ENCODE peak calls at places on chromosomes 5 and 9, in nine cellular contexts. W is small intestine, Q is coronary artery, R is heart left ventricle, Y is ovary, H is psoas muscle, P is transverse colon, L is iPS DF 6.9, K is breast epithelium. F is an unnamed sample.

GRCh38 chr9:92986175-92987110 is 39.1 kb downstream of the FGD3 start:
- DNase-seq in W (peak), Q (no peak), R (no peak), Y (no peak), H (no peak), P (no peak), L (no peak), K (peak), F (no peak)

GRCh38 chr5:76086060-76086459 is 2.9 kb downstream of the SV2C start:
- DNase-seq in W (no peak), Q (no peak), R (no peak), Y (no peak), H (no peak), P (no peak), L (no peak), K (no peak), F (no peak)

GRCh38 chr9:134969401-134969800 is 51.7 kb upstream of the FCN1 start:
- DNase-seq in W (no peak), Q (no peak), R (no peak), Y (peak), H (no peak), P (no peak), L (no peak), K (no peak), F (no peak)

GRCh38 chr5:3007577-3007976 is 256.1 kb upstream of the IRX2 start:
- DNase-seq in W (no peak), Q (peak), R (no peak), Y (no peak), H (no peak), P (no peak), L (no peak), K (no peak), F (peak)

GRCh38 chr9:133647765-133648469 is 11.8 kb downstream of the DBH start:
- DNase-seq in W (no peak), Q (no peak), R (no peak), Y (no peak), H (no peak), P (no peak), L (no peak), K (no peak), F (no peak)

GRCh38 chr5:59066367-59067163 is 483.7 kb downstream of the RAB3C start:
- DNase-seq in W (no peak), Q (no peak), R (no peak), Y (no peak), H (peak), P (no peak), L (no peak), K (no peak), F (no peak)

GRCh38 chr5:36600847-36601527 is 5.4 kb upstream of the SLC1A3 start:
- DNase-seq in W (no peak), Q (no peak), R (no peak), Y (no peak), H (no peak), P (no peak), L (no peak), K (no peak), F (no peak)

GRCh38 chr5:151694035-151694485 is 7.3 kb upstream of the SPARC start:
- DNase-seq in W (no peak), Q (no peak), R (no peak), Y (no peak), H (no peak), P (no peak), L (no peak), K (no peak), F (no peak)

GRCh38 chr5:171783051-171783450 is 2.6 kb upstream of the SMIM23 start:
- DNase-seq in W (no peak), Q (no peak), R (no peak), Y (no peak), H (no peak), P (no peak), L (no peak), K (no peak), F (no peak)

GRCh38 chr5:17727212-17727611 is 93.0 kb downstream of the TAF11L14 start:
- DNase-seq in W (no peak), Q (no peak), R (no peak), Y (no peak), H (no peak), P (no peak), L (no peak), K (no peak), F (no peak)

GRCh38 chr9:83544002-83544698 is 5.9 kb upstream of the FRMD3 start:
- DNase-seq in W (peak), Q (no peak), R (no peak), Y (no peak), H (peak), P (peak), L (no peak), K (no peak), F (no peak)

GRCh38 chr5:140753561-140753960 is 32.4 kb upstream of the PCDHA1 start:
- DNase-seq in W (no peak), Q (no peak), R (no peak), Y (no peak), H (no peak), P (no peak), L (no peak), K (no peak), F (no peak)

GRCh38 chr9:20394928-20395327 is 227.4 kb downstream of the MLLT3 start:
- DNase-seq in W (no peak), Q (no peak), R (no peak), Y (no peak), H (no peak), P (no peak), L (no peak), K (no peak), F (no peak)

GRCh38 chr5:127741412-127741811 is 38.2 kb downstream of the CCDC192 start:
- DNase-seq in W (no peak), Q (no peak), R (no peak), Y (no peak), H (no peak), P (no peak), L (no peak), K (no peak), F (no peak)

DNA sequence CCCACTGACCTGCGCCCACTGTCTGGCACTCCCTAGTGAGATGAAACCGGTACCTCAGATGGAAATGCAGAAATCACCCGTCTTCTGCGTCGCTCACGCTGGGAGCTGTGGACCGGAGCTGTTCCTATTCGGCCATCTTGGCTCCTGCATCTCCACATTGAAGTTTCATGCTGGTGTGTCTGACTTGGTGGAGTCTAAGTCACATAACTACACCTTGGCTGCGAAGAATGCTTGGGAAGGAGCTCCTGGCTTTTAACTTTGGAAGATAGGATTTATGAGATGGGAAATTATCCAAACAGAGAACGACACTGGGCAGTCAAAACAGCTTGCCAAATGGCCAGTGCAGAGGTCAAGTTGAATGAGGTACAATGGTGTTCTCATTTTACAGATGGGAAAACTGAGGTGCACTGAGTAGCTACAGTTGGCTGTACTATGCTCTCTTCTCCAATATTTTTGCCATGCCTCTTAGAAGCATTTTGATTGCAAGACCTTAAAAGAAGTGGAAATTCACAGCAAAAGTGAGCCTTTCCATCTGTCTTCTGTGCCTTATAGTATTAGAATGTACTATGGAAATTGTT is 36.7 kb downstream of the CCDC192 start:
- DNase-seq in W (no peak), Q (no peak), R (no peak), Y (no peak), H (no peak), P (no peak), L (no peak), K (no peak), F (no peak)
- H3K4me3 ChIP-seq in W (no peak), Q (no peak), R (peak), Y (no peak), H (no peak), P (no peak), L (peak), K (peak), F (no peak)

DNA sequence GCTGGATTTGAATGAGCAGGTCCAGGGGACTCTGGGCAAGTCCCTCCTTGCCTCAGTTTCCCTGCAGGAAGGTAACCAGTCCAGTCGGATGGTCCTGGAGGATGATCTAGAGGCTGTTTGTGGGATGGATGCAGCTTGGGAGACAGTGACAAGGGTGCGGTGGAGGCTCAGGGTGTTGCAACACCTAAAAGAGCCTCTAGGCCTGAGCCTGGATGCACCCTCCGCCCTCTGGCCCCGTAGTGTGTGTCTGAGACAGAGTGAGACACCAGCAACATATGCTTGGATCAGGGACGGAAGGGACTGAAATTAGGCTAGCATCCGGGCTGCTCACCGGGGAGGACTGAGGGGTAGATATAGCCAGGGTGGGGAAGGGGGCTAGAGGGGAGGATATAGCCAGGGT is 1.1 kb downstream of the CRAT start:
- DNase-seq in W (peak), Q (no peak), R (no peak), Y (no peak), H (peak), P (peak), L (no peak), K (no peak), F (no peak)
- H3K27ac ChIP-seq in W (no peak), Q (no peak), R (no peak), Y (peak), H (peak), P (peak), L (no peak), K (peak), F (peak)

DNA sequence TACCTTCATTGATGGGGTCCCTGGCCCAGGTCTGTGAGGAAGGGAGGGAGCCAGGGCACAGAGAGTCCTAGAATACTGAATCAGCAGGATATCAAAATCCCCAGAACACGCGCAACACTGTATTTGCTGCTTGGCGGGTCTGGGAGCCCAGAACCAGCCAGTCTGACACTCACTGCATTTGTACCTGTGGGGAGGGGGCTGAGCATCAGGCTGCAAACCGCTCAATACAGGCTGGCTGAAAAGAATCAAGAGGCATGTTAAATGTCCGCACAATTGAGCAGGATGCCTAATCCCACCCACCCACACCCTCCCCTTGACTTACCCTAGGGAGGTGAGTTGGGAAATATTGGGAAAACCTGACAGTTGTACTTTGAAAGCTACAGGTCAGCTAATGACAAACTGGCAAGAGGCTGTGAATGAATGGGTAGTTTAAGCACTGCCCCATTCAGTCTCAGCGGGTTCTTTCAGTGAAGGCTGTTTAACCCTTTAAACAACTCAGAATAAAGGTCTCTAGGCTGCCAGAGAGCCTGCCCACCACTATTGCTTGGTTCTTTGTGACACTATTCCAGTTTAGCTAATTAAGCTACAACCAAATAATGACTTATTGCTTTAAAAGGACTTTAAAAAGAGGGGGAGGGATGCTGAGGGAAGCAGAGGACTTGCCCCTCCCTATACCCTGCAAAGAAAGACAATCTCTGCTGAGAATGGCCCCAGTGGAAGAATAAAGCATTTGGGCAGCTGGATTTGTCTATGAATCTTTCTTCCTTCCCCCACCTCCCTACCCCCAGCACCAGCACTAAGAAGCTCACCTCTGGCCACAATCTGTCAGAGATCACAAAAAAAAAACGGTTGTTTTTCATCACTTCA is 5.0 kb downstream of the SPRY4 start:
- DNase-seq in W (no peak), Q (no peak), R (no peak), Y (no peak), H (no peak), P (no peak), L (no peak), K (no peak), F (no peak)
- H3K4me3 ChIP-seq in W (no peak), Q (peak), R (peak), Y (no peak), H (peak), P (no peak), L (no peak), K (peak), F (no peak)

DNA sequence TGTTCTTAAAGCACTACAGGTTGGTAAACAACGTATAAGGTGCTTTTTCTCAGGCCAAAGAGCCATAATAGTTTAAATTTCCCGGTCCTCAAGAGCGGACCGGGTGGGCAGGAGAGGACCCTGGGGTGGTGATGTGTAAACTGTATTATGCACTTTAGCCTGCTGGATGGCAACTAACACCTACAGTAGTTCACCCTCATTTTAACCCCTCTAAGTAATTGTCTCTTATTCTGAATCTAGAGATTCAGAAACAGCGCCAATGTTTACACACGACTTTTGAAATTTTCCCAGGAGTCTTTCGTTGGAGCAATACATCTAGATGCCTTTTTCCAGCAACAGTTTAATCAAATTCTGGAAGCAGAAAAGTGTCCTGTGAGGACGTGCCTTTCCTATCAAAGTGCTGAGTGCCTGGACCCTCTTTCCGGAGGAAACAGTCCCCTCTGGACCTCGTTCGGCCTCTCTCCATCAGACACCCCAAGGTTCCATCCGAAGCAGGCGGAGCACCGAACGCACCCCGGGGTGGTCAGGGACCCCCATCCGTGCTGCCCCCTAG is 676 bp upstream of the OCLN start:
- DNase-seq in W (no peak), Q (no peak), R (no peak), Y (no peak), H (no peak), P (no peak), L (no peak), K (no peak), F (no peak)
- H3K27ac ChIP-seq in W (peak), Q (no peak), R (no peak), Y (no peak), H (no peak), P (peak), L (no peak), K (peak), F (no peak)

F was measured in vagina.